ENCODE peak calls at places on chromosomes 13 and 19, in eight cellular contexts. One of them, this sample, is unnamed.

GRCh38 chr13:23570099-23570926 is at the start of gene TNFRSF19:
- DNase-seq in HepG2: peak; percentile 98
- DNase-seq in heart left ventricle: peak; percentile 65
- DNase-seq in CD4-positive, alpha-beta T cell: no peak
- DNase-seq in GM23338: peak; percentile 26
- DNase-seq in cardiac muscle cell: peak; percentile 84
- DNase-seq in H1: no peak
- DNase-seq in fibroblast of lung: peak; percentile 92
- DNase-seq in this sample: no peak

GRCh38 chr19:12833747-12834417 is 497 bp downstream of the RTBDN start:
- DNase-seq in H1: no peak
- DNase-seq in GM23338: peak; percentile 74
- DNase-seq in cardiac muscle cell: peak; percentile 18
- DNase-seq in fibroblast of lung: no peak
- DNase-seq in HepG2: no peak
- DNase-seq in heart left ventricle: no peak
- DNase-seq in CD4-positive, alpha-beta T cell: no peak
- DNase-seq in this sample: no peak

GRCh38 chr13:29503041-29503837 is 92.2 kb downstream of the SLC7A1 start:
- DNase-seq in heart left ventricle: no peak
- DNase-seq in HepG2: no peak
- DNase-seq in GM23338: peak; percentile 71
- DNase-seq in cardiac muscle cell: peak; percentile 25
- DNase-seq in H1: peak; percentile 39
- DNase-seq in fibroblast of lung: peak; percentile 43
- DNase-seq in CD4-positive, alpha-beta T cell: no peak
- DNase-seq in this sample: no peak

GRCh38 chr13:99144306-99144705 is 56.3 kb upstream of the UBAC2 start:
- DNase-seq in GM23338: no peak
- DNase-seq in CD4-positive, alpha-beta T cell: no peak
- DNase-seq in HepG2: no peak
- DNase-seq in cardiac muscle cell: no peak
- DNase-seq in H1: no peak
- DNase-seq in fibroblast of lung: no peak
- DNase-seq in heart left ventricle: no peak
- DNase-seq in this sample: peak; percentile 28

GRCh38 chr13:80000679-80001509 is 340.0 kb downstream of the SPRY2 start:
- DNase-seq in cardiac muscle cell: no peak
- DNase-seq in H1: no peak
- DNase-seq in HepG2: no peak
- DNase-seq in GM23338: no peak
- DNase-seq in fibroblast of lung: peak; percentile 32
- DNase-seq in CD4-positive, alpha-beta T cell: no peak
- DNase-seq in heart left ventricle: no peak
- DNase-seq in this sample: no peak

GRCh38 chr19:32550666-32551065 is 30.3 kb upstream of the PDCD5 start:
- DNase-seq in CD4-positive, alpha-beta T cell: no peak
- DNase-seq in heart left ventricle: no peak
- DNase-seq in cardiac muscle cell: no peak
- DNase-seq in HepG2: no peak
- DNase-seq in GM23338: no peak
- DNase-seq in fibroblast of lung: no peak
- DNase-seq in H1: no peak
- DNase-seq in this sample: no peak

GRCh38 chr13:78604782-78605611 is 1.6 kb upstream of the POU4F1 start:
- DNase-seq in heart left ventricle: no peak
- DNase-seq in HepG2: peak; percentile 50
- DNase-seq in fibroblast of lung: no peak
- DNase-seq in GM23338: peak; percentile 79
- DNase-seq in CD4-positive, alpha-beta T cell: no peak
- DNase-seq in cardiac muscle cell: no peak
- DNase-seq in H1: no peak
- DNase-seq in this sample: no peak

GRCh38 chr13:41596190-41596589 is 138.8 kb downstream of the RGCC start:
- DNase-seq in heart left ventricle: no peak
- DNase-seq in cardiac muscle cell: peak; percentile 48
- DNase-seq in H1: no peak
- DNase-seq in fibroblast of lung: peak; percentile 43
- DNase-seq in HepG2: no peak
- DNase-seq in GM23338: no peak
- DNase-seq in CD4-positive, alpha-beta T cell: no peak
- DNase-seq in this sample: no peak

GRCh38 chr19:6098574-6098973 is 11.7 kb downstream of the RFX2 start:
- DNase-seq in fibroblast of lung: no peak
- DNase-seq in CD4-positive, alpha-beta T cell: no peak
- DNase-seq in cardiac muscle cell: no peak
- DNase-seq in HepG2: no peak
- DNase-seq in H1: no peak
- DNase-seq in GM23338: no peak
- DNase-seq in heart left ventricle: no peak
- DNase-seq in this sample: no peak

GRCh38 chr13:25971499-25972145 is 80.2 kb downstream of the SHISA2 start:
- DNase-seq in cardiac muscle cell: no peak
- DNase-seq in HepG2: no peak
- DNase-seq in fibroblast of lung: no peak
- DNase-seq in CD4-positive, alpha-beta T cell: peak; percentile 44
- DNase-seq in H1: no peak
- DNase-seq in heart left ventricle: no peak
- DNase-seq in GM23338: peak; percentile 24
- DNase-seq in this sample: no peak

GRCh38 chr13:40060318-40061007 is 405.0 kb downstream of the COG6 start:
- DNase-seq in CD4-positive, alpha-beta T cell: no peak
- DNase-seq in cardiac muscle cell: peak; percentile 89
- DNase-seq in H1: no peak
- DNase-seq in GM23338: no peak
- DNase-seq in fibroblast of lung: peak; percentile 94
- DNase-seq in HepG2: no peak
- DNase-seq in heart left ventricle: no peak
- DNase-seq in this sample: no peak

GRCh38 chr13:44434441-44435141 is 61.0 kb downstream of the SERP2 start:
- DNase-seq in cardiac muscle cell: no peak
- DNase-seq in heart left ventricle: no peak
- DNase-seq in GM23338: no peak
- DNase-seq in HepG2: no peak
- DNase-seq in H1: no peak
- DNase-seq in CD4-positive, alpha-beta T cell: no peak
- DNase-seq in fibroblast of lung: no peak
- DNase-seq in this sample: no peak

GRCh38 chr13:101514695-101515275 is 62.3 kb downstream of the ITGBL1 start:
- DNase-seq in CD4-positive, alpha-beta T cell: no peak
- DNase-seq in heart left ventricle: no peak
- DNase-seq in HepG2: peak; percentile 48
- DNase-seq in fibroblast of lung: peak; percentile 55
- DNase-seq in H1: no peak
- DNase-seq in GM23338: peak; percentile 76
- DNase-seq in cardiac muscle cell: peak; percentile 68
- DNase-seq in this sample: no peak

GRCh38 chr19:19028526-19028925 is 4.8 kb downstream of the SUGP2 start:
- DNase-seq in HepG2: no peak
- DNase-seq in heart left ventricle: no peak
- DNase-seq in H1: no peak
- DNase-seq in cardiac muscle cell: no peak
- DNase-seq in GM23338: no peak
- DNase-seq in CD4-positive, alpha-beta T cell: no peak
- DNase-seq in fibroblast of lung: no peak
- DNase-seq in this sample: no peak

GRCh38 chr13:29920018-29920643 is 69.7 kb upstream of the UBL3 start:
- DNase-seq in CD4-positive, alpha-beta T cell: no peak
- DNase-seq in HepG2: peak; percentile 63
- DNase-seq in H1: no peak
- DNase-seq in cardiac muscle cell: no peak
- DNase-seq in fibroblast of lung: no peak
- DNase-seq in GM23338: no peak
- DNase-seq in heart left ventricle: no peak
- DNase-seq in this sample: no peak

GRCh38 chr13:29140277-29140676 is 320.1 kb downstream of the MTUS2 start:
- DNase-seq in HepG2: no peak
- DNase-seq in fibroblast of lung: peak; percentile 0
- DNase-seq in heart left ventricle: peak; percentile 23
- DNase-seq in cardiac muscle cell: peak; percentile 36
- DNase-seq in GM23338: no peak
- DNase-seq in CD4-positive, alpha-beta T cell: no peak
- DNase-seq in H1: no peak
- DNase-seq in this sample: peak; percentile 83

GRCh38 chr13:46551410-46552301 is 1.3 kb upstream of the LRCH1 start:
- DNase-seq in GM23338: peak; percentile 87
- DNase-seq in CD4-positive, alpha-beta T cell: peak; percentile 52
- DNase-seq in heart left ventricle: peak; percentile 85
- DNase-seq in fibroblast of lung: peak; percentile 72
- DNase-seq in HepG2: peak; percentile 61
- DNase-seq in cardiac muscle cell: peak; percentile 78
- DNase-seq in H1: no peak
- DNase-seq in this sample: peak; percentile 79

GRCh38 chr19:52635786-52636570 is 2.2 kb downstream of the ZNF83 start:
- DNase-seq in HepG2: no peak
- DNase-seq in heart left ventricle: no peak
- DNase-seq in fibroblast of lung: peak; percentile 51
- DNase-seq in CD4-positive, alpha-beta T cell: no peak
- DNase-seq in H1: no peak
- DNase-seq in GM23338: no peak
- DNase-seq in cardiac muscle cell: no peak
- DNase-seq in this sample: no peak

GRCh38 chr13:112608212-112608611 is 20.3 kb upstream of the TUBGCP3 start:
- DNase-seq in fibroblast of lung: no peak
- DNase-seq in heart left ventricle: no peak
- DNase-seq in cardiac muscle cell: no peak
- DNase-seq in CD4-positive, alpha-beta T cell: no peak
- DNase-seq in H1: no peak
- DNase-seq in GM23338: no peak
- DNase-seq in HepG2: no peak
- DNase-seq in this sample: no peak

GRCh38 chr19:49896863-49897621 is at the start of gene IL4I1:
- DNase-seq in HepG2: no peak
- DNase-seq in heart left ventricle: peak; percentile 46
- DNase-seq in GM23338: no peak
- DNase-seq in H1: no peak
- DNase-seq in fibroblast of lung: peak; percentile 20
- DNase-seq in cardiac muscle cell: peak; percentile 41
- DNase-seq in CD4-positive, alpha-beta T cell: peak; percentile 42
- DNase-seq in this sample: no peak

GRCh38 chr19:36051236-36051635 is 2.8 kb downstream of the THAP8 start:
- DNase-seq in GM23338: peak; percentile 89
- DNase-seq in H1: no peak
- DNase-seq in fibroblast of lung: peak; percentile 14
- DNase-seq in HepG2: peak; percentile 56
- DNase-seq in CD4-positive, alpha-beta T cell: no peak
- DNase-seq in cardiac muscle cell: no peak
- DNase-seq in heart left ventricle: no peak
- DNase-seq in this sample: no peak
- TF ChIP-seq CTCF in GM23338: peak; percentile 97
- TF ChIP-seq CTCF in H1: peak; percentile 91
- TF ChIP-seq CTCF in fibroblast of lung: peak; percentile 6
- TF ChIP-seq CTCF in HepG2: peak; percentile 75
- TF ChIP-seq CTCF in CD4-positive, alpha-beta T cell: no peak
- TF ChIP-seq CTCF in cardiac muscle cell: peak; percentile 31
- TF ChIP-seq CTCF in heart left ventricle: peak; percentile 28
- TF ChIP-seq CTCF in this sample: no peak

DNA sequence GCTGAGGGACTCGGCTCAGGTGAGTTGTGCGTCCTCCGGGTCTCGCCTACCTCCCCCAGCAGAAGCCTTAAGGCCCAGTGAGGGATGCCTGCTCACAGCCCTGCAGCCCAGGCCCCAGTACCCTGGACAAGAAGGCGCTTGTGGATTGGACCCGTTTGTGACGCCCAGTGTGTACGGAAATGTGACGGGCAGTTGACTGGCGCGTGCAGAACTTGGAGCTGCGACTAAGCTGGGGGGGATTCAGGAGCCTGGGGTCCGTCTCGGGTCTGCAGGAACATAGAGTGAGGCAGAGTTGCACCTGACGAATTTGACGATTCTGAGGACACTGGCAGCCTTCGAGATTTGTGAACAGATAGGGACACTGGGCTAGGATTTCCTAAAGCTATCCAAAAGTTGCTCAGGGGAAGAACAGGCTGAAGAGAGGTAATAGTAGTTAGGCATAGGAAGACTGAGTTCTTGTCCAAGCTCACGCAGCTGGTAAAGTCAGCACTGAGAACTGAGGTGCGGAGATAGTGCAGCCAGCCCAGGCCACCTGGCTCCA is 519 bp downstream of the ZNF551 start:
- DNase-seq in fibroblast of lung: no peak
- DNase-seq in HepG2: no peak
- DNase-seq in heart left ventricle: no peak
- DNase-seq in H1: no peak
- DNase-seq in cardiac muscle cell: no peak
- DNase-seq in CD4-positive, alpha-beta T cell: no peak
- DNase-seq in GM23338: no peak
- DNase-seq in this sample: no peak
- H3K27ac ChIP-seq in fibroblast of lung: peak overlapping the region; percentile 51
- H3K27ac ChIP-seq in HepG2: peak overlapping the region; percentile 65
- H3K27ac ChIP-seq in heart left ventricle: peak overlapping the region; percentile 83
- H3K27ac ChIP-seq in H1: peak overlapping the region; percentile 61
- H3K27ac ChIP-seq in cardiac muscle cell: no peak overlapping the region
- H3K27ac ChIP-seq in CD4-positive, alpha-beta T cell: peak overlapping the region; percentile 55
- H3K27ac ChIP-seq in GM23338: no peak overlapping the region
- H3K27ac ChIP-seq in this sample: no peak overlapping the region

GRCh38 chr19:7500811-7501450 is 12.1 kb upstream of the PEX11G start:
- DNase-seq in HepG2: peak; percentile 35
- DNase-seq in heart left ventricle: no peak
- DNase-seq in GM23338: peak; percentile 96
- DNase-seq in fibroblast of lung: peak; percentile 73
- DNase-seq in cardiac muscle cell: no peak
- DNase-seq in H1: peak; percentile 60
- DNase-seq in CD4-positive, alpha-beta T cell: no peak
- DNase-seq in this sample: no peak

GRCh38 chr19:7502552-7502951 is 13.4 kb upstream of the ZNF358 start:
- DNase-seq in cardiac muscle cell: no peak
- DNase-seq in CD4-positive, alpha-beta T cell: no peak
- DNase-seq in heart left ventricle: no peak
- DNase-seq in HepG2: no peak
- DNase-seq in fibroblast of lung: no peak
- DNase-seq in H1: no peak
- DNase-seq in GM23338: no peak
- DNase-seq in this sample: no peak

GRCh38 chr19:7492142-7493055 is 3.6 kb upstream of the PEX11G start:
- DNase-seq in HepG2: no peak
- DNase-seq in cardiac muscle cell: peak; percentile 78
- DNase-seq in H1: no peak
- DNase-seq in GM23338: no peak
- DNase-seq in fibroblast of lung: no peak
- DNase-seq in heart left ventricle: no peak
- DNase-seq in CD4-positive, alpha-beta T cell: no peak
- DNase-seq in this sample: no peak

GRCh38 chr19:7494416-7495098 is 5.7 kb upstream of the PEX11G start:
- DNase-seq in heart left ventricle: no peak
- DNase-seq in cardiac muscle cell: peak; percentile 58
- DNase-seq in HepG2: peak; percentile 80
- DNase-seq in CD4-positive, alpha-beta T cell: no peak
- DNase-seq in fibroblast of lung: peak; percentile 31
- DNase-seq in H1: no peak
- DNase-seq in GM23338: no peak
- DNase-seq in this sample: no peak

GRCh38 chr19:7497292-7497691 is 8.5 kb upstream of the PEX11G start:
- DNase-seq in H1: no peak
- DNase-seq in GM23338: peak; percentile 78
- DNase-seq in heart left ventricle: no peak
- DNase-seq in HepG2: no peak
- DNase-seq in fibroblast of lung: no peak
- DNase-seq in cardiac muscle cell: no peak
- DNase-seq in CD4-positive, alpha-beta T cell: no peak
- DNase-seq in this sample: no peak
- TF ChIP-seq CTCF in H1: peak; percentile 68
- TF ChIP-seq CTCF in GM23338: peak; percentile 30
- TF ChIP-seq CTCF in heart left ventricle: peak; percentile 33
- TF ChIP-seq CTCF in HepG2: peak; percentile 31
- TF ChIP-seq CTCF in fibroblast of lung: peak; percentile 47
- TF ChIP-seq CTCF in cardiac muscle cell: peak; percentile 52
- TF ChIP-seq CTCF in CD4-positive, alpha-beta T cell: no peak
- TF ChIP-seq CTCF in this sample: no peak

GRCh38 chr19:3456925-3457530 is 23.3 kb downstream of the SMIM24 start:
- DNase-seq in HepG2: no peak
- DNase-seq in fibroblast of lung: no peak
- DNase-seq in H1: no peak
- DNase-seq in GM23338: no peak
- DNase-seq in cardiac muscle cell: no peak
- DNase-seq in heart left ventricle: no peak
- DNase-seq in CD4-positive, alpha-beta T cell: no peak
- DNase-seq in this sample: no peak
- H3K27ac ChIP-seq in HepG2: no peak overlapping the region
- H3K27ac ChIP-seq in fibroblast of lung: peak overlapping the region; percentile 85
- H3K27ac ChIP-seq in H1: no peak overlapping the region
- H3K27ac ChIP-seq in GM23338: no peak overlapping the region
- H3K27ac ChIP-seq in cardiac muscle cell: no peak overlapping the region
- H3K27ac ChIP-seq in heart left ventricle: peak overlapping the region; percentile 86
- H3K27ac ChIP-seq in CD4-positive, alpha-beta T cell: no peak overlapping the region
- H3K27ac ChIP-seq in this sample: peak overlapping the region; percentile 94